ENCODE peak calls at places on chromosomes 5 and 9, in seven cellular contexts. N is neural crest cell; M is tibial artery; B is spleen; Q is Caki2; L is islet precursor cell; I is central memory CD8-positive, alpha-beta T cell. J is an unnamed sample.

GRCh38 chr5:179302499-179303185 is 42.6 kb downstream of the ADAMTS2 start:
- DNase-seq in Q (no peak), M (no peak), N (no peak), I (no peak), L (no peak), B (peak), J (no peak)

GRCh38 chr5:135900276-135900675 is 4.6 kb upstream of the IL9 start:
- DNase-seq in B (no peak), N (no peak), I (no peak), M (no peak), L (no peak), Q (no peak), J (no peak)

GRCh38 chr5:175461370-175461769 is 17.0 kb upstream of the SFXN1 start:
- DNase-seq in I (no peak), M (no peak), L (peak), N (no peak), Q (no peak), B (no peak), J (no peak)

GRCh38 chr9:131273791-131274673 is 2.3 kb downstream of the FAM78A start:
- DNase-seq in L (peak), I (no peak), B (peak), Q (no peak), M (no peak), N (no peak), J (no peak)

GRCh38 chr5:66021585-66021984 is 95.2 kb downstream of the ERBIN start:
- DNase-seq in M (no peak), Q (no peak), N (no peak), I (no peak), B (no peak), L (no peak), J (no peak)

GRCh38 chr5:173926359-173926758 is 38.2 kb downstream of the CPEB4 start:
- DNase-seq in M (peak), I (no peak), L (no peak), Q (no peak), N (no peak), B (no peak), J (no peak)

GRCh38 chr5:37412515-37412914 is 33.4 kb downstream of the WDR70 start:
- DNase-seq in B (no peak), L (no peak), Q (no peak), N (no peak), I (no peak), M (no peak), J (no peak)

GRCh38 chr5:68272289-68272688 is 56.7 kb downstream of the PIK3R1 start:
- DNase-seq in M (no peak), B (no peak), Q (no peak), N (no peak), I (no peak), L (no peak), J (peak)

GRCh38 chr5:44536650-44537260 is 147.5 kb upstream of the FGF10 start:
- DNase-seq in B (no peak), I (no peak), L (peak), Q (peak), N (peak), M (peak), J (peak)

GRCh38 chr9:137266162-137266527 is 11.0 kb downstream of the NELFB start:
- DNase-seq in I (no peak), Q (no peak), M (no peak), N (no peak), L (no peak), B (peak), J (no peak)

GRCh38 chr5:126464016-126464415 is 40.8 kb downstream of the GRAMD2B start:
- DNase-seq in L (no peak), N (no peak), I (no peak), M (no peak), Q (no peak), B (no peak), J (no peak)

GRCh38 chr5:91219803-91220371 is 163.2 kb downstream of the ARRDC3 start:
- DNase-seq in M (no peak), I (no peak), Q (peak), L (no peak), B (no peak), N (no peak), J (no peak)

GRCh38 chr9:76818271-76818670 is 54.0 kb downstream of the PCA3 start:
- DNase-seq in M (peak), I (no peak), B (no peak), N (no peak), L (peak), Q (peak), J (peak)

GRCh38 chr9:5178126-5178805 is 7.2 kb downstream of the INSL6 start:
- DNase-seq in N (no peak), L (no peak), I (no peak), B (no peak), Q (no peak), M (no peak), J (no peak)

GRCh38 chr9:124282442-124283231 is 24.9 kb downstream of the NEK6 start:
- DNase-seq in Q (peak), B (no peak), I (no peak), N (no peak), L (no peak), M (peak), J (no peak)

GRCh38 chr5:109759304-109759703 is 69.6 kb downstream of the MAN2A1 start:
- DNase-seq in N (no peak), B (no peak), I (no peak), M (no peak), L (no peak), Q (no peak), J (no peak)

GRCh38 chr9:91131433-91131839 is 230.3 kb downstream of the AUH start:
- DNase-seq in I (peak), M (peak), Q (peak), B (no peak), N (no peak), L (no peak), J (peak)

GRCh38 chr9:89603629-89604462 is 966 bp upstream of the GADD45G start:
- DNase-seq in M (peak), Q (peak), N (peak), L (peak), I (no peak), B (peak), J (peak)

GRCh38 chr5:77010281-77010680 is 19.9 kb upstream of the AGGF1 start:
- DNase-seq in B (no peak), M (no peak), I (no peak), N (no peak), Q (no peak), L (no peak), J (no peak)

GRCh38 chr5:168328804-168329203 is 37.4 kb downstream of the WWC1 start:
- DNase-seq in L (peak), I (no peak), B (peak), M (no peak), Q (peak), N (no peak), J (peak)

GRCh38 chr9:69919461-69920061 is 98.9 kb downstream of the CFAP95 start:
- DNase-seq in L (no peak), I (no peak), B (no peak), N (no peak), Q (peak), M (no peak), J (peak)

GRCh38 chr9:131111854-131112311 is 13.5 kb upstream of the NUP214 start:
- DNase-seq in I (no peak), B (peak), N (peak), M (no peak), Q (no peak), L (peak), J (no peak)

GRCh38 chr9:14993061-14993800 is 83.0 kb upstream of the FREM1 start:
- DNase-seq in I (no peak), B (peak), Q (peak), M (peak), N (peak), L (peak), J (no peak)

GRCh38 chr9:114270120-114270975 is 52.5 kb upstream of the ORM1 start:
- DNase-seq in B (peak), N (no peak), L (no peak), I (no peak), Q (no peak), M (no peak), J (no peak)

GRCh38 chr9:98992885-98993569 is 49.3 kb downstream of the COL15A1 start:
- DNase-seq in Q (peak), L (peak), M (no peak), B (no peak), N (no peak), I (no peak), J (no peak)

GRCh38 chr5:154038241-154038603 is 488 bp downstream of the FAM114A2 start:
- DNase-seq in B (peak), L (no peak), M (no peak), I (no peak), Q (no peak), N (no peak), J (peak)

GRCh38 chr9:127987103-127987614 is 6.4 kb upstream of the EEIG1 start:
- DNase-seq in L (no peak), B (no peak), I (no peak), N (no peak), M (no peak), Q (peak), J (no peak)

GRCh38 chr5:435961-436640 is 6.9 kb upstream of the EXOC3 start:
- DNase-seq in N (no peak), M (peak), B (peak), L (peak), Q (no peak), I (no peak), J (peak)

GRCh38 chr5:13659391-13659790 is 285.1 kb downstream of the DNAH5 start:
- DNase-seq in M (no peak), N (no peak), L (no peak), B (no peak), I (no peak), Q (no peak), J (no peak)

J was measured in SW480.